ENCODE peak calls at places on chromosome 21, in nine cellular contexts. B, V, K, O, D, N, Q, T and A are unnamed samples.

GRCh38 chr21:43768868-43769167 is 7.3 kb downstream of the CSTB start:
- DNase-seq in B (no peak), V (no peak), K (no peak), O (no peak), D (no peak), N (no peak), Q (no peak), T (no peak), A (no peak)

GRCh38 chr21:32946654-32947053 is 79.1 kb upstream of the OLIG2 start:
- DNase-seq in B (peak), V (no peak), K (peak), O (no peak), D (no peak), N (no peak), Q (no peak), T (no peak), A (no peak)

GRCh38 chr21:39020751-39021474 is 162.3 kb downstream of the PSMG1 start:
- DNase-seq in B (peak), V (peak), K (peak), O (peak), D (no peak), N (no peak), Q (no peak), T (peak), A (no peak)

GRCh38 chr21:46038871-46039397 is 57.4 kb downstream of the COL6A1 start:
- DNase-seq in B (peak), V (no peak), K (peak), O (no peak), D (no peak), N (no peak), Q (no peak), T (no peak), A (peak)

GRCh38 chr21:15894596-15894995 is 164.8 kb downstream of the USP25 start:
- DNase-seq in B (peak), V (no peak), K (peak), O (peak), D (no peak), N (no peak), Q (no peak), T (no peak), A (no peak)

GRCh38 chr21:41316200-41316599 is 401 bp upstream of the FAM3B start:
- DNase-seq in B (no peak), V (no peak), K (no peak), O (no peak), D (no peak), N (no peak), Q (no peak), T (no peak), A (no peak)

GRCh38 chr21:17044696-17045095 is 468.1 kb upstream of the CXADR start:
- DNase-seq in B (no peak), V (no peak), K (no peak), O (no peak), D (no peak), N (no peak), Q (no peak), T (no peak), A (no peak)

GRCh38 chr21:17270234-17270633 is 242.6 kb upstream of the CXADR start:
- DNase-seq in B (peak), V (no peak), K (peak), O (peak), D (no peak), N (no peak), Q (no peak), T (no peak), A (no peak)

GRCh38 chr21:14952916-14953315 is 111.9 kb downstream of the NRIP1 start:
- DNase-seq in B (no peak), V (no peak), K (peak), O (no peak), D (no peak), N (no peak), Q (no peak), T (no peak), A (no peak)

GRCh38 chr21:27695246-27695645 is 728.4 kb upstream of the ADAMTS5 start:
- DNase-seq in B (no peak), V (no peak), K (no peak), O (no peak), D (no peak), N (no peak), Q (no peak), T (no peak), A (no peak)

GRCh38 chr21:23960769-23961168 is 1646.5 kb downstream of the MRPL39 start:
- DNase-seq in B (no peak), V (no peak), K (no peak), O (no peak), D (no peak), N (no peak), Q (no peak), T (no peak), A (no peak)

GRCh38 chr21:16037386-16037785 is 307.6 kb downstream of the USP25 start:
- DNase-seq in B (no peak), V (no peak), K (no peak), O (peak), D (no peak), N (no peak), Q (no peak), T (no peak), A (no peak)

GRCh38 chr21:35428489-35428888 is 379.4 kb upstream of the RUNX1 start:
- DNase-seq in B (no peak), V (no peak), K (peak), O (no peak), D (peak), N (no peak), Q (no peak), T (peak), A (no peak)

GRCh38 chr21:25350056-25350455 is 257.2 kb downstream of the MRPL39 start:
- DNase-seq in B (peak), V (no peak), K (peak), O (no peak), D (no peak), N (no peak), Q (peak), T (no peak), A (no peak)
- TF ChIP-seq CTCF in B (peak), V (no peak), K (peak), O (peak), D (no peak), N (no peak), Q (peak), T (no peak), A (peak)

GRCh38 chr21:42538479-42539275 is 25.0 kb downstream of the SLC37A1 start:
- DNase-seq in B (no peak), V (peak), K (no peak), O (no peak), D (no peak), N (no peak), Q (no peak), T (no peak), A (no peak)

GRCh38 chr21:42540396-42540795 is 26.7 kb downstream of the SLC37A1 start:
- DNase-seq in B (no peak), V (peak), K (no peak), O (no peak), D (no peak), N (no peak), Q (no peak), T (no peak), A (no peak)

GRCh38 chr21:42539342-42539741 is 25.7 kb downstream of the SLC37A1 start:
- DNase-seq in B (no peak), V (peak), K (no peak), O (no peak), D (no peak), N (no peak), Q (no peak), T (no peak), A (no peak)

GRCh38 chr21:42541174-42541573 is 27.5 kb downstream of the SLC37A1 start:
- DNase-seq in B (no peak), V (peak), K (no peak), O (no peak), D (no peak), N (no peak), Q (no peak), T (no peak), A (no peak)

GRCh38 chr21:42539931-42540343 is 26.3 kb downstream of the SLC37A1 start:
- DNase-seq in B (no peak), V (peak), K (no peak), O (no peak), D (no peak), N (no peak), Q (peak), T (no peak), A (no peak)
- TF ChIP-seq CTCF in B (peak), V (no peak), K (peak), O (no peak), D (no peak), N (no peak), Q (peak), T (no peak), A (peak)

DNA sequence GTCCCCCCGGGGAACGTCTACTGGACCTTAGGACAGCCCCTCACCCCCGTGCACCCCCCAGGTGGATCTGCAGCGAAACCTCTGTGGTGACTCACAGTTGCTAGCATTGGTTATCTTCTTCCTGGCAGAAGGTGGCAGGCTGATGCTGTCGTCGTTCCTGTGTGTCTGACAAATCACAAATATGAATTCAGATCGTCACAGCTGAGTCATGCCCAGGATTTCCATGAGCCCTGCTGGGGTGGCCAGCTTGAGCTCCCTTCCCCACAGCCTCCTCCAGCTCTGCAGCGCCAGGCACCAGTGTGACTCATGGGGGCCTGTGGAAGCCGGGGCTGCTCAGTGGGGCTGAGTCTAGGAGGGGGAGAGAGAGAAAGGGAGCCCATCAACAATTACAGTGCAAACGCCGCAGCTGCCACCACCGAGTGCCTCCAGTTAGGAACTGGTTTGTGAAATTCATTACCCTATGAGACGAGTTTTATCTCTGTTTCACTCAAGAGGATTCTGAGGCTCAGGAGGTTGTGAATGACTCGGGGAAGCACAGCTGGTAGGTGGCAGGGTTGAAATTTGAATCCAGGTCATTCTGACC is 197.9 kb downstream of the DYRK1A start:
- DNase-seq in B (peak), V (peak), K (peak), O (peak), D (peak), N (no peak), Q (peak), T (peak), A (no peak)
- TF ChIP-seq CTCF in B (peak), V (no peak), K (no peak), O (no peak), D (no peak), N (no peak), Q (no peak), T (peak), A (no peak)

GRCh38 chr21:21730524-21730923 is 732.3 kb downstream of the NCAM2 start:
- DNase-seq in B (peak), V (no peak), K (peak), O (no peak), D (no peak), N (no peak), Q (no peak), T (no peak), A (no peak)
- TF ChIP-seq CTCF in B (no peak), V (no peak), K (no peak), O (no peak), D (no peak), N (no peak), Q (no peak), T (no peak), A (no peak)

DNA sequence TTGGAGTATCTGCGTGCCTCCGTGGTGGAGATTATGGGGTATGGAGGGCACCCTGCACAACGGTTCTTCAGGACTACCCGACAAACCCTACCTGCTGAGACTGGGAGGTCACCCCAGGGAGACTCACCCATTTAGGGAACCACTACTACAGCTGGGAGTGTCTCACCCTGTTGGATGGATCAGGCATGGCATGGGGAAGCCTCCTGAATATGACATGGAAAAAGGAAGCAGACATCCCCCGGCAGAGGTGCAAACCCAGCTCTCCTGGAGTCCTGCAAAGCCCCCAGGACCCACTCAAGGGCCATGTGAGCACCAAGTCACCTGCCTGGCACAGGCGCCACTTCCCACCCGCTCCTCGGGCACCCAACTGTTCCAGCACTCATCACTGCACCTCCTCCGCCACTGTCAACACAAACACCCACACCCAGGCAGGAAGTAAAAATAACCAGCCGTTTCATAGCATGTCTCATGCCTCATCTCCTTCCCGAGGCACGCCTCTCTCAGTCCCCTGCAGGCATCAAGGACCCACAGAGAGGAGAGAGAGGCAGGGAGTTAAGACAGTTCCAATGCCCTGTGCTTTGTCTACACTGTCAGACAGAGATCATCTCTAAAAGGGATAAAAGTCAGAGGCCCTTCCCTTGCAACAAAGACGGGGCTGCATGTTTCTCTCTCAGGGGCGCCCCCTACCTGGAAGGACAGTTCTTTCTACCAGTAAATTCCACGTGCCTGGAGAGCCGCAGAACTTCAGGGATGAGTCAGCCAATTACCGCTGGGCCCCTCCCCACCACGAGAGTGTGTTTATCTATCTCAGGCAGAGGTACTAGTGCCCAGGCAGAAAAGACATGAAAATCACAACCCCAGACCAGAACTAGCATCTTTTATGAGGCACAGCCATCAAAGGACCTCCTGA is 150.1 kb upstream of the SOD1 start:
- DNase-seq in B (no peak), V (peak), K (peak), O (peak), D (peak), N (no peak), Q (peak), T (no peak), A (no peak)
- TF ChIP-seq CTCF in B (no peak), V (no peak), K (peak), O (peak), D (peak), N (no peak), Q (peak), T (no peak), A (peak)

DNA sequence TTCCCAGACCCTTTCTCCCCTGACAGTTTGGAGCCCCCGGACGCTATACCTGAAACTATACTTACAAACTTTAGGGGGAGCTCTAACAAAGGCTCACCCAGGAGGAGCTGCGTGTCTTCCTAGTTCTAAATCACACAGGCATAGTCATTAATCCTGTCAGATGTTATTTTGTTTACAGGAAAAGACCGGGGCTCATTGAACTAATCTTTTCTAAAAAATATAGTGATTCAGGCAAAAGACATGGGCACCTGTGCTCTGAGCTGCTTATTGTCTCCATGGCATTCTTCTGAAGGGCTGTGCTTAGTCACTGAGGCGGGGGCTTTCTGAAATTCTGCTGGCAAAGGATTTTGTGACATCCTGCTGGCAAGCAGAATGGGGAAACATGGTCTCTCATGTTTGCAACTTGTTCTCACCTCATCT is 1577.0 kb downstream of the NCAM2 start:
- DNase-seq in B (no peak), V (no peak), K (no peak), O (no peak), D (no peak), N (no peak), Q (peak), T (no peak), A (no peak)
- TF ChIP-seq CTCF in B (no peak), V (no peak), K (no peak), O (no peak), D (no peak), N (no peak), Q (peak), T (no peak), A (peak)

DNA sequence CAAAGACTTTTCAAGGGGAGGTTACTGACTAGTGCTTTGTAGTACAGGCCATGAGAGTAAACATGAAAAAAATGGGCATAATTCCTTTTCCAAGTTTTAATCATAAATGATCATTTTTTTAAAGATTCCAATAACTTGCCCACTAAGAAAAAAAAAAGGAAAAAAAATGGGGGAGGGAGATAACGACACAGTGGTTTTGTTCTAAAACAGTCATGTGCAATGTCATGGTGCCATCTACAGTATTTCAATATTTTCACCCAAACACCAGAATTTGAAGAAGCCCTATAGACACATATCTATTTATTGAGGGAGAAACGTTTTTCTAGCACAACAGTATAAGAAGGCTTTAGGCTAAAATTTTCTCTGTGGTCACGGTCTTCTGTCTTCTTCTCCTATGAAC is 250.2 kb downstream of the LTN1 start:
- DNase-seq in B (peak), V (no peak), K (peak), O (peak), D (no peak), N (no peak), Q (no peak), T (no peak), A (no peak)
- TF ChIP-seq CTCF in B (peak), V (no peak), K (peak), O (peak), D (no peak), N (no peak), Q (peak), T (no peak), A (peak)

DNA sequence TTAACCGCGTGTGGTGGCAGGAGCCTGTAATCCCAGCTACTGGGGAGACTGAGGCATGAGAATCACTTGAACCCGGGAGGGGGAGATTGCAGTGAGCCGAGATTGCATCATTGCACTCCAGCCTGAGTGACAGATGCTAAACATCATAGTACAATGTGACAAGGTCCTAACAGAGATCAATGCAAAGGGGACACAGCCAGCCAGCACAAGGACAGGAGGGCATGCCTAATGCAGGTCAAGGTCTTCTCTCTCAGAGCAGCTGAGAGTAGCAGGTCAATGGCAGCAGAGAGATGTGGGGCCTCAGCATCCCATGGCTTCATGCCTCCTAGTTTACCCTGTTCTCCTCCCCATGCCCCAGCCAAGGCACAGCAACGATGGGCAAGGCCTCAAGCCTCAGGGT is 3.0 kb upstream of the SMIM11 start:
- DNase-seq in B (no peak), V (peak), K (no peak), O (no peak), D (no peak), N (no peak), Q (no peak), T (peak), A (peak)
- TF ChIP-seq CTCF in B (no peak), V (no peak), K (no peak), O (no peak), D (no peak), N (no peak), Q (no peak), T (no peak), A (no peak)

GRCh38 chr21:44969066-44969649 is 29.3 kb downstream of the SLX9 start:
- DNase-seq in B (no peak), V (no peak), K (no peak), O (no peak), D (no peak), N (no peak), Q (no peak), T (no peak), A (no peak)

GRCh38 chr21:44970766-44971671 is 31.2 kb downstream of the SLX9 start:
- DNase-seq in B (no peak), V (no peak), K (no peak), O (no peak), D (no peak), N (no peak), Q (no peak), T (no peak), A (no peak)

GRCh38 chr21:44972301-44972814 is 32.5 kb downstream of the SLX9 start:
- DNase-seq in B (no peak), V (no peak), K (no peak), O (no peak), D (no peak), N (no peak), Q (no peak), T (no peak), A (no peak)

GRCh38 chr21:44971672-44971995 is 31.8 kb downstream of the SLX9 start:
- DNase-seq in B (no peak), V (no peak), K (no peak), O (no peak), D (no peak), N (no peak), Q (no peak), T (no peak), A (no peak)

DNA sequence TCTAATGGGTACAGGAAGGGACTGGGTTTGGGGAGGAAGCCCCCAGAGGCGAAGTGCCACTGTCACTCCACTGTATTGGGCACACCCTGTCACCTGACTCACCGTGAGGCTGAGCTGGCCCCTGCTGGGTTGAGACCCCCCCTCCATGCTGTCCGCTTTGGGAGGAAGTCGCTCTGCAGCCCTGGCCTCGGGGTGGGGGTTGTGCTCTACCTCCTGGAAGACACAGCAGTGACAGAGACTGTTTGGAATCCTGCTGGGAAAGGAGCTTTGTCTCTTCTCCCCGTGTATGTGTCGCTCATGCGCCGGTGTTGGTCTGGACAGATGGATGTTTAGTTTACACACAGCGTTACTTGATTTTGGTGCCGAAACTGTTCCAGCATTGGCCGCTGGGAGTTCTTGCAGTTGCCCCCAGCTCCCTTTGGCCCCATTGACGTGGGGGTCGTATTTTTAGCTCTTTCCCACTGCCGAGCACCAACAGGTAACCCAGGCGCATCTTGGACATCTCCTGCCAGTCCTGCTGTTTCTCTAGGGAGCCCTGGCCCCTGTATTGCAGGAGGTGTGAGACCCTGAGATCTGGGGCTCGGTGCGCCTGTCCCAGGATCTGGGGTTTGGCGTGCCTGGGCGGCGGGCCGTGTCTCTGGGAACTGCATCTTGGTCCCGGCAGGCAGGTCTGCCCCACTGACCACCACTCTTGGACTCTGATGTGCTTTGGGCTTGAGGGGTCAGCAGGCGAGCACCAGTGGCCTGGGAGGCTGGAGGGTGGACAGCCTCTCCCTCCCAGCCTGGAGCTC is 30.3 kb downstream of the SLX9 start:
- DNase-seq in B (peak), V (no peak), K (peak), O (no peak), D (no peak), N (no peak), Q (no peak), T (no peak), A (no peak)
- TF ChIP-seq CTCF in B (no peak), V (no peak), K (no peak), O (no peak), D (no peak), N (no peak), Q (no peak), T (no peak), A (no peak)